ENCODE peak calls at places on chromosomes 2 and 18, in six cellular contexts. W is tibial artery; B is body of pancreas; T is CD4-positive, alpha-beta T cell; Y is foreskin keratinocyte; V is HCT116. S is an unnamed sample.

GRCh38 chr2:8198776-8199382 is 483.0 kb upstream of the ID2 start:
- DNase-seq in W (no peak), B (no peak), T (no peak), Y (no peak), V (no peak), S (no peak)

GRCh38 chr18:37266290-37266689 is 299.3 kb downstream of the CELF4 start:
- DNase-seq in W (no peak), B (no peak), T (no peak), Y (no peak), V (no peak), S (no peak)

GRCh38 chr2:120060088-120060623 is 47.3 kb downstream of the EPB41L5 start:
- DNase-seq in W (no peak), B (no peak), T (no peak), Y (no peak), V (no peak), S (no peak)

GRCh38 chr2:207632575-207633492 is 7.6 kb upstream of the METTL21A start:
- DNase-seq in W (no peak), B (no peak), T (no peak), Y (peak; percentile 59), V (no peak), S (no peak)

GRCh38 chr2:179129574-179130238 is 79.8 kb upstream of the CCDC141 start:
- DNase-seq in W (no peak), B (peak; percentile 5), T (no peak), Y (no peak), V (no peak), S (no peak)

GRCh38 chr18:48172226-48173006 is 236.8 kb downstream of the ZBTB7C start:
- DNase-seq in W (no peak), B (no peak), T (no peak), Y (no peak), V (no peak), S (no peak)

GRCh38 chr2:203122317-203122998 is 107.8 kb downstream of the NBEAL1 start:
- DNase-seq in W (no peak), B (no peak), T (no peak), Y (no peak), V (no peak), S (no peak)

GRCh38 chr2:33062665-33063249 is 116.0 kb downstream of the LTBP1 start:
- DNase-seq in W (no peak), B (no peak), T (no peak), Y (no peak), V (no peak), S (no peak)

GRCh38 chr2:128663371-128664050 is 344.8 kb upstream of the HS6ST1 start:
- DNase-seq in W (no peak), B (no peak), T (no peak), Y (no peak), V (no peak), S (no peak)

GRCh38 chr2:197952540-197953202 is 148.3 kb downstream of the PLCL1 start:
- DNase-seq in W (no peak), B (no peak), T (no peak), Y (no peak), V (no peak), S (no peak)

GRCh38 chr2:30201990-30202389 is 29.3 kb upstream of the LBH start:
- DNase-seq in W (peak; percentile 76), B (peak; percentile 42), T (no peak), Y (no peak), V (no peak), S (peak; percentile 28)

GRCh38 chr2:8550932-8551621 is 130.8 kb upstream of the ID2 start:
- DNase-seq in W (no peak), B (no peak), T (no peak), Y (no peak), V (no peak), S (no peak)

GRCh38 chr2:1395009-1395408 is 18.3 kb upstream of the TPO start:
- DNase-seq in W (no peak), B (no peak), T (no peak), Y (no peak), V (no peak), S (no peak)

GRCh38 chr2:176729706-176730569 is 460.7 kb downstream of the MTX2 start:
- DNase-seq in W (peak; percentile 50), B (peak; percentile 86), T (no peak), Y (no peak), V (no peak), S (peak; percentile 17)

GRCh38 chr2:60735496-60736250 is 20.4 kb upstream of the PAPOLG start:
- DNase-seq in W (no peak), B (no peak), T (peak; percentile 39), Y (no peak), V (no peak), S (peak; percentile 16)

GRCh38 chr2:54672587-54673456 is 50.6 kb upstream of the EML6 start:
- DNase-seq in W (no peak), B (peak; percentile 51), T (no peak), Y (peak; percentile 34), V (no peak), S (no peak)

GRCh38 chr2:54675281-54675680 is 48.2 kb upstream of the EML6 start:
- DNase-seq in W (no peak), B (no peak), T (no peak), Y (no peak), V (no peak), S (no peak)

GRCh38 chr2:54671875-54672586 is 51.4 kb upstream of the EML6 start:
- DNase-seq in W (no peak), B (no peak), T (no peak), Y (no peak), V (no peak), S (no peak)

GRCh38 chr2:54675738-54676137 is 47.7 kb upstream of the EML6 start:
- DNase-seq in W (no peak), B (peak; percentile 76), T (no peak), Y (no peak), V (no peak), S (peak; percentile 62)

DNA sequence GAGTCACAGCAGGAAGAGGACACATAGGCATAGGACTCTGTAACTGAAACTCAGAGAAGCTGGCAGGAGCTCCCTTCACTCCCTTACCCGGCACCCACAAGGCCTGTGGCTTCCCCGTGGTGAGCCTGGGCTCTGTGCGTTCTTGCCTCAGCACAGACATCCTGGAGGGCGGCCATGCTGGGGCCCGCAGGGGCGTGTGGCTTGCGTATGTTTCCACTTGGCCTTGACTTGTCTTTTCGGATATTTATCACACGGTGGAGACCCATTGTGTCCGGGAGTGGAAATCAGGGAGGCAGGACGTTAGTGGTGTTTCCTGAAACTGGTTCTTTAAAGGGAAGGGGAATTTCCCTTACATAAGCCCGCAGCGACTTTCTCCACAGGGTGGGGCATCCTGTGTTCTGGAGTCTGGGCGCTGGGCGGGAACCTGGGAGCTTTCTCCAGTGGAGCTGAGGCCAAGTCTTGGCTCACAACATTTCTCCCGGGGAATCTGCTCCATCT is 49.9 kb upstream of the EML6 start:
- DNase-seq in W (peak; percentile 92), B (peak; percentile 80), T (no peak), Y (peak; percentile 84), V (no peak), S (peak; percentile 86)
- H3K27ac ChIP-seq in W (peak overlapping the region; percentile 76), B (peak overlapping the region; percentile 85), T (no peak overlapping the region), Y (peak overlapping the region; percentile 84), V (no peak overlapping the region), S (peak overlapping the region; percentile 83)

DNA sequence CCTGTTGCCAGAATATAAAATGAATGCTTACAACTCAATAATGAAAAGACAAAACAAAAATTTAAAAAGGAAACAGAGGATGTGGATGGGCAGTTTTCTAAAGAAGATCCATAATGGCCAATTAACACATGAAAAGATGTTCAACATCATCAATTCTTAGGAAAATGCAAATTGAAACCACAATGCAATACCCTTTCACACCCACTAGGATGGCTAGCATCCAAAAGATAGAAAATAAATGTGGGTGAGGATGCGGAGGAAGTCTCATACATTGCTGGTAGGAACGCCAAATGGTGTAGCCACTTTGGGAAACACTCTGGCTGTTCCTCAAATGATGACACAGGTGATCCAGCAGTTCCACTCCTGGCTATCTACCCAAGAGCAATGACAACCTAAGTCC is 130.5 kb downstream of the TNS1 start:
- DNase-seq in W (no peak), B (no peak), T (no peak), Y (no peak), V (no peak), S (no peak)
- TF ChIP-seq CTCF in W (peak; percentile 37), B (no peak), T (no peak), Y (no peak), V (peak; percentile 9), S (peak; percentile 14)

GRCh38 chr2:55887906-55888625 is 35.5 kb downstream of the EFEMP1 start:
- DNase-seq in W (peak; percentile 43), B (no peak), T (no peak), Y (peak; percentile 81), V (no peak), S (no peak)
- H3K27ac ChIP-seq in W (peak overlapping the region; percentile 77), B (peak overlapping the region; percentile 37), T (no peak overlapping the region), Y (peak overlapping the region; percentile 71), V (no peak overlapping the region), S (peak overlapping the region; percentile 82)

DNA sequence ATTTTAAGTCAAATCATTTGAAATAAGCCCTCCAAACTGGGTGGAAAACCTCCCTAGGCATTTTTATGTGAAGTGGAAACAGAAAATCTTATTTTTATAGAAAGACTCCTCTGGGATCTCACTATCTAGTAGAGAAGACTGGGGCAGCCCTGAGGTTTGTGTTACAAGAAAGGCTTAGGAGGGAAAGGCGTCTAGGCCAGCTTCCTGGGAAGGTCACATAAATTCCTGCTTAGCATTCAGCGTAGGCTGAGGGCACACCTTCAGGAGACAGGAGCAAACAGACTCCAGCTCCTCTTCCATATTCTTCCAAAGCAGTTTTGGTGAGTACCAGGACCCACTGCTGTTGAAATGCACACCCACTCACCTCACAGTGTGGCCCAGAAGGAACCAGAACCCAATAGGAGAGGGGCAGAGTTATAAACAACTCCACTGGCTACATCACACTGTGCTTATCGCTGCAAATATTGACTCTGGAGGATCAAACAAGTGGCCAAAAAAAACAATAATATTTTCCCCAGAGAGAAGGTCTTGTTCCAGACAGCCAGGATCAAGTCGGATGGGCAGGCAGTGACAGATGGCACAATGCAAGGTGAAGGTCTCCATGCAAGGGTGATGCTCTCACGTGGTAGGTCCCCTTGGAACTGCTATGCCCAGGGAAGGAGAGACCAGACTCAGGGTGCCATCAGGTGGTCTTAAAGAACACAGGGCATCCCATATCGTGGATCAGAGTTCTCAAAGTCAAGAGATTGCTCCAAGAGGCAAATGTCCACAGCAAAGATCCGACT is 17.7 kb upstream of the IGFBP2 start:
- DNase-seq in W (no peak), B (no peak), T (no peak), Y (no peak), V (no peak), S (no peak)
- TF ChIP-seq CTCF in W (no peak), B (no peak), T (no peak), Y (no peak), V (no peak), S (no peak)

GRCh38 chr2:110216803-110217202 is 4.5 kb upstream of the MTLN start:
- DNase-seq in W (no peak), B (no peak), T (no peak), Y (no peak), V (no peak), S (no peak)

GRCh38 chr2:110220193-110220564 is 7.8 kb upstream of the MTLN start:
- DNase-seq in W (no peak), B (no peak), T (no peak), Y (no peak), V (no peak), S (no peak)

GRCh38 chr2:110216199-110216598 is 3.9 kb upstream of the MTLN start:
- DNase-seq in W (no peak), B (no peak), T (no peak), Y (no peak), V (no peak), S (no peak)

GRCh38 chr2:110221938-110222337 is 9.6 kb upstream of the MTLN start:
- DNase-seq in W (no peak), B (no peak), T (no peak), Y (no peak), V (no peak), S (no peak)

GRCh38 chr2:110219496-110220192 is 7.3 kb upstream of the MTLN start:
- DNase-seq in W (no peak), B (no peak), T (no peak), Y (peak; percentile 61), V (no peak), S (no peak)
- H3K27ac ChIP-seq in W (no peak overlapping the region), B (no peak overlapping the region), T (no peak overlapping the region), Y (peak overlapping the region; percentile 41), V (no peak overlapping the region), S (no peak overlapping the region)

S was measured in heart right ventricle.